ENCODE peak calls at places on chromosomes 4 and X, in nine cellular contexts. O is IMR-90, W is pancreas, P is uterus, F is fibroblast of lung, U is stomach, J is left ventricle myocardium inferior, X is heart right ventricle, Q is PC-9. B is an unnamed sample.

GRCh38 chr4:8151165-8151650 is 7.4 kb downstream of the ABLIM2 start:
- DNase-seq in U (no peak), Q (no peak), W (no peak), F (no peak), O (no peak), J (no peak), P (no peak), X (no peak), B (no peak)

GRCh38 chr4:3789587-3789986 is 23.4 kb downstream of the ADRA2C start:
- DNase-seq in F (no peak), X (no peak), P (no peak), J (no peak), W (no peak), U (no peak), O (no peak), Q (no peak), B (no peak)

GRCh38 chr4:11743961-11744360 is 315.3 kb upstream of the HS3ST1 start:
- DNase-seq in F (no peak), X (no peak), P (no peak), O (no peak), Q (no peak), U (no peak), J (no peak), W (no peak), B (no peak)

GRCh38 chr4:160353548-160353947 is 1250.7 kb downstream of the RAPGEF2 start:
- DNase-seq in F (peak; percentile 10), W (no peak), O (no peak), Q (no peak), U (no peak), P (no peak), J (no peak), X (no peak), B (no peak)

GRCh38 chr4:87073570-87074470 is 139.0 kb downstream of the AFF1 start:
- DNase-seq in Q (no peak), J (peak; percentile 47), F (no peak), P (no peak), U (no peak), X (no peak), O (peak; percentile 62), W (no peak), B (no peak)

GRCh38 chr4:101169044-101170014 is 178.0 kb downstream of the PPP3CA start:
- DNase-seq in W (peak; percentile 71), O (peak; percentile 65), J (peak; percentile 35), X (peak; percentile 72), U (peak; percentile 53), Q (no peak), P (peak; percentile 18), F (peak; percentile 51), B (peak; percentile 65)

GRCh38 chr4:127505203-127505602 is 127.6 kb upstream of the INTU start:
- DNase-seq in U (peak; percentile 61), Q (no peak), P (no peak), J (no peak), W (peak; percentile 39), F (peak; percentile 79), O (peak; percentile 84), X (peak; percentile 37), B (no peak)

GRCh38 chr4:6907658-6908191 is 1.9 kb upstream of the TBC1D14 start:
- DNase-seq in X (peak; percentile 47), W (peak; percentile 47), J (no peak), Q (no peak), F (no peak), P (no peak), O (no peak), U (peak; percentile 73), B (no peak)

GRCh38 chr4:119593698-119594097 is 34.9 kb downstream of the PDE5A start:
- DNase-seq in P (no peak), Q (no peak), O (no peak), X (no peak), W (no peak), U (no peak), F (no peak), J (no peak), B (no peak)

GRCh38 chr4:8198206-8198905 is 734 bp upstream of the SH3TC1 start:
- DNase-seq in P (no peak), X (no peak), O (no peak), Q (no peak), U (peak; percentile 62), J (no peak), W (peak; percentile 75), F (no peak), B (no peak)

GRCh38 chr4:128716325-128716724 is 93.2 kb upstream of the JADE1 start:
- DNase-seq in P (peak; percentile 44), J (no peak), F (no peak), Q (no peak), O (peak; percentile 50), W (no peak), X (peak; percentile 10), U (no peak), B (no peak)

GRCh38 chrX:138939038-138939437 is 227.5 kb upstream of the FGF13 start:
- DNase-seq in P (no peak), J (no peak), Q (no peak), O (no peak), U (no peak), W (no peak), X (peak; percentile 2), F (no peak), B (no peak)

GRCh38 chrX:17805120-17805519 is 56.0 kb downstream of the RAI2 start:
- DNase-seq in O (no peak), P (no peak), F (no peak), Q (no peak), J (no peak), W (no peak), U (no peak), X (no peak), B (no peak)

GRCh38 chr4:118589471-118590055 is 95.6 kb upstream of the METTL14 start:
- DNase-seq in U (no peak), X (no peak), J (no peak), O (no peak), F (no peak), Q (no peak), P (no peak), W (no peak), B (no peak)

GRCh38 chr4:118587116-118587869 is 97.9 kb upstream of the METTL14 start:
- DNase-seq in Q (no peak), W (no peak), U (no peak), J (no peak), P (no peak), F (no peak), X (no peak), O (no peak), B (no peak)

GRCh38 chr4:118585015-118585414 is 100.2 kb upstream of the METTL14 start:
- DNase-seq in X (no peak), P (no peak), O (no peak), F (no peak), Q (no peak), U (no peak), J (no peak), W (no peak), B (no peak)

GRCh38 chr4:118587946-118588345 is 97.2 kb upstream of the METTL14 start:
- DNase-seq in J (no peak), U (no peak), P (no peak), F (no peak), O (no peak), W (no peak), Q (no peak), X (no peak), B (no peak)

GRCh38 chr4:118586357-118586790 is 98.8 kb upstream of the METTL14 start:
- DNase-seq in X (peak; percentile 42), F (no peak), P (peak; percentile 38), J (peak; percentile 69), Q (no peak), U (no peak), O (no peak), W (peak; percentile 24), B (peak; percentile 77)
- H3K4me3 ChIP-seq in X (no peak overlapping the region), F (no peak overlapping the region), P (no peak overlapping the region), J (peak overlapping the region; percentile 33), Q (no peak overlapping the region), U (no peak overlapping the region), O (no peak overlapping the region), W (no peak overlapping the region), B (no peak overlapping the region)

GRCh38 chr4:1846580-1846979 is 9.4 kb downstream of the LETM1 start:
- DNase-seq in O (no peak), W (no peak), P (no peak), J (no peak), Q (no peak), U (no peak), F (no peak), X (no peak), B (no peak)
- H3K36me3 ChIP-seq in O (peaks cover 21% of the 10 kb centered on the region), W (no peaks in the 10 kb centered on the region), P (no peaks in the 10 kb centered on the region), J (peaks cover 43% of the 10 kb centered on the region), Q (no peaks in the 10 kb centered on the region), U (peaks cover 75% of the 10 kb centered on the region), F (peaks cover 5% of the 10 kb centered on the region), X (peaks cover 42% of the 10 kb centered on the region), B (peaks cover 14% of the 10 kb centered on the region)

GRCh38 chr4:20301161-20301560 is 49.5 kb downstream of the SLIT2 start:
- DNase-seq in O (no peak), J (no peak), P (no peak), W (no peak), U (no peak), Q (no peak), F (no peak), X (no peak), B (no peak)
- H3K27ac ChIP-seq in O (no peak overlapping the region), J (no peak overlapping the region), P (no peak overlapping the region), W (no peak overlapping the region), U (no peak overlapping the region), Q (no peak overlapping the region), F (no peak overlapping the region), X (no peak overlapping the region), B (no peak overlapping the region)

DNA sequence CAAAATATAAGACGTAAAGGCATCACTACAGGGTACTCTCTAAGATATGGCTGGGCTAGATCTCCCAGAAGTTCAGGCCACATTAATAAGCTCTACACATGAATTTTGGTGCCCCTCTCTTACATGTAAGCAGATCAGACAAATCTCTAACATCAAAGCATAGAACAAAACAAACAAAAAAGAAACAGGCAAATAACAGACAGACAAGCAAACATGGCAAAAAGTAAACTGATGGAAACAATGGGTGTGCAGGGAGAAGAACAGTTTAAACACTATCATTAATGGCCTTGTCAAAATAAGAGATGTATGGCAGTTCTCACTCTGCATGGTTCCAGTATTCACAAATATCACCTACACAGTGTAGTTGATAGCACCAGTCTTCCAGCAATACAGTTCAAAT is 110.9 kb upstream of the TLR3 start:
- DNase-seq in U (no peak), Q (no peak), P (no peak), F (no peak), O (no peak), J (no peak), W (no peak), X (no peak), B (no peak)
- H3K4me3 ChIP-seq in U (no peak overlapping the region), Q (no peak overlapping the region), P (no peak overlapping the region), F (no peak overlapping the region), O (no peak overlapping the region), J (no peak overlapping the region), W (no peak overlapping the region), X (no peak overlapping the region), B (no peak overlapping the region)

DNA sequence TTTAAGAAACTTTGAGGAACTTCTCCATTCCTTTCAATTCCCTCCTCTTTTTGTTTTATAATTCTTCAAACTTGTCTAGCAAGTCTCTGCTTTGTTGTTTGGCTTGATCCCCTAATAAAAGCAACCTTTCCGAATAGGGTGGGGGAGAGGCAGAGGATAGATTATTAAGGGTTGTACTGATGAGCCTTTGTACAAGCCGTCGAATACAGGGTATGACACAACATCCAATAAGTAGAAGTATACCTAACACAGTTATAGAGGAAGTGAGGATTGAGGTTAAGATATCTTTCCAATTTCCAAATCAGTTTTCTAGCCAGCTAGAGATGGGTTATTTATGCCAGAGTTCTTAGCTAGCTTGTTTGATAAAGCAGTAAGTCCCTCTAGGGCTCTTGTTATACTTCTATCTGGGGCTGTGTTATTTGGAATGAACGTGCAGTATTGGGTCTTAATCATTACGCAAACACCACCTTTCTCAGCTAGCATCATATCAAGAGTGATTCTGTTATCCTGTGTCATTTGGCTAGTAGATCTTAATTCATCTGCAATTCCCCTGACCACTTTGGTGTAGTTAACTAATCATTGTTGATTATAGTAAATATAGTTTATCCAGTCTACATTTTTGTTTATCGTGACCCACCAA is 18.5 kb downstream of the METAP1 start:
- DNase-seq in O (no peak), P (no peak), J (no peak), Q (no peak), U (no peak), X (no peak), W (no peak), F (no peak), B (no peak)
- H3K36me3 ChIP-seq in O (peaks cover 3% of the 10 kb centered on the region), P (no peaks in the 10 kb centered on the region), J (no peaks in the 10 kb centered on the region), Q (peaks cover 4% of the 10 kb centered on the region), U (no peaks in the 10 kb centered on the region), X (no peaks in the 10 kb centered on the region), W (no peaks in the 10 kb centered on the region), F (no peaks in the 10 kb centered on the region), B (no peaks in the 10 kb centered on the region)